ENCODE peak calls at places on chromosomes 2 and 18, in four cellular contexts. One of them, this sample, is unnamed.

GRCh38 chr2:133062946-133063345 is 392.9 kb upstream of the LYPD1 start:
- DNase-seq in adipocyte: no peak
- DNase-seq in RCC 7860: no peak
- DNase-seq in mammary epithelial cell: no peak
- DNase-seq in this sample: peak

GRCh38 chr2:235936493-235936892 is 231.7 kb downstream of the GBX2 start:
- DNase-seq in adipocyte: no peak
- DNase-seq in RCC 7860: peak
- DNase-seq in mammary epithelial cell: no peak
- DNase-seq in this sample: no peak

GRCh38 chr2:224650815-224651439 is 65.2 kb downstream of the CCDC195 start:
- DNase-seq in adipocyte: peak
- DNase-seq in RCC 7860: peak
- DNase-seq in mammary epithelial cell: peak
- DNase-seq in this sample: peak

GRCh38 chr18:76709659-76710645 is 112.4 kb upstream of the ZNF236 start:
- DNase-seq in adipocyte: peak
- DNase-seq in RCC 7860: peak
- DNase-seq in mammary epithelial cell: peak
- DNase-seq in this sample: peak

GRCh38 chr18:44790860-44791259 is 110.2 kb downstream of the SETBP1 start:
- DNase-seq in adipocyte: no peak
- DNase-seq in RCC 7860: no peak
- DNase-seq in mammary epithelial cell: no peak
- DNase-seq in this sample: no peak

GRCh38 chr2:211564441-211564840 is 974.2 kb downstream of the ERBB4 start:
- DNase-seq in adipocyte: no peak
- DNase-seq in RCC 7860: no peak
- DNase-seq in mammary epithelial cell: peak
- DNase-seq in this sample: no peak

GRCh38 chr18:10006261-10006903 is 92.6 kb downstream of the VAPA start:
- DNase-seq in adipocyte: peak
- DNase-seq in RCC 7860: no peak
- DNase-seq in mammary epithelial cell: peak
- DNase-seq in this sample: no peak

GRCh38 chr18:985301-985700 is 80.6 kb downstream of the ADCYAP1 start:
- DNase-seq in adipocyte: no peak
- DNase-seq in RCC 7860: no peak
- DNase-seq in mammary epithelial cell: no peak
- DNase-seq in this sample: no peak

GRCh38 chr2:102143450-102143985 is 972 bp downstream of the IL1R1 start:
- DNase-seq in adipocyte: peak
- DNase-seq in RCC 7860: no peak
- DNase-seq in mammary epithelial cell: no peak
- DNase-seq in this sample: no peak

This sample was measured in kidney glomerular epithelial cell.